ENCODE peak calls at places on chromosome 10, in five cellular contexts. One of them, this sample, is unnamed.

GRCh38 chr10:13839430-13839986 is 252.7 kb downstream of the PRPF18 start:
- DNase-seq in K562: no peak
- DNase-seq in neural progenitor cell: no peak
- DNase-seq in CD4-positive, alpha-beta memory T cell: no peak
- DNase-seq in GM12878: no peak
- DNase-seq in this sample: no peak

GRCh38 chr10:132836832-132837540 is 51.0 kb upstream of the NKX6-2 start:
- DNase-seq in K562: peak; percentile 83
- DNase-seq in neural progenitor cell: peak; percentile 80
- DNase-seq in CD4-positive, alpha-beta memory T cell: no peak
- DNase-seq in GM12878: no peak
- DNase-seq in this sample: peak; percentile 34

GRCh38 chr10:87660484-87661133 is 931 bp downstream of the PAPSS2 start:
- DNase-seq in K562: no peak
- DNase-seq in neural progenitor cell: no peak
- DNase-seq in CD4-positive, alpha-beta memory T cell: no peak
- DNase-seq in GM12878: no peak
- DNase-seq in this sample: no peak

GRCh38 chr10:71014021-71014782 is 125.8 kb upstream of the PCBD1 start:
- DNase-seq in K562: no peak
- DNase-seq in neural progenitor cell: no peak
- DNase-seq in CD4-positive, alpha-beta memory T cell: no peak
- DNase-seq in GM12878: no peak
- DNase-seq in this sample: no peak

GRCh38 chr10:61978965-61979364 is 77.5 kb downstream of the ARID5B start:
- DNase-seq in K562: no peak
- DNase-seq in neural progenitor cell: no peak
- DNase-seq in CD4-positive, alpha-beta memory T cell: no peak
- DNase-seq in GM12878: no peak
- DNase-seq in this sample: no peak

GRCh38 chr10:5292196-5292735 is 72.5 kb upstream of the UCN3 start:
- DNase-seq in K562: no peak
- DNase-seq in neural progenitor cell: no peak
- DNase-seq in CD4-positive, alpha-beta memory T cell: peak; percentile 70
- DNase-seq in GM12878: no peak
- DNase-seq in this sample: peak; percentile 22

GRCh38 chr10:110755781-110756180 is 111.6 kb downstream of the RBM20 start:
- DNase-seq in K562: no peak
- DNase-seq in neural progenitor cell: no peak
- DNase-seq in CD4-positive, alpha-beta memory T cell: no peak
- DNase-seq in GM12878: no peak
- DNase-seq in this sample: no peak

GRCh38 chr10:14389981-14390590 is 59.4 kb upstream of the FRMD4A start:
- DNase-seq in K562: no peak
- DNase-seq in neural progenitor cell: no peak
- DNase-seq in CD4-positive, alpha-beta memory T cell: no peak
- DNase-seq in GM12878: peak; percentile 83
- DNase-seq in this sample: no peak

GRCh38 chr10:74892874-74893273 is 66.5 kb downstream of the KAT6B start:
- DNase-seq in K562: no peak
- DNase-seq in neural progenitor cell: no peak
- DNase-seq in CD4-positive, alpha-beta memory T cell: no peak
- DNase-seq in GM12878: no peak
- DNase-seq in this sample: no peak

GRCh38 chr10:69335063-69335587 is 56.8 kb downstream of the HK1 start:
- DNase-seq in K562: peak; percentile 76
- DNase-seq in neural progenitor cell: no peak
- DNase-seq in CD4-positive, alpha-beta memory T cell: peak; percentile 45
- DNase-seq in GM12878: no peak
- DNase-seq in this sample: peak; percentile 36

GRCh38 chr10:132478341-132479023 is 59.1 kb upstream of the INPP5A start:
- DNase-seq in K562: no peak
- DNase-seq in neural progenitor cell: no peak
- DNase-seq in CD4-positive, alpha-beta memory T cell: no peak
- DNase-seq in GM12878: no peak
- DNase-seq in this sample: no peak

GRCh38 chr10:7634142-7634894 is 32.4 kb downstream of the ITIH5 start:
- DNase-seq in K562: no peak
- DNase-seq in neural progenitor cell: no peak
- DNase-seq in CD4-positive, alpha-beta memory T cell: no peak
- DNase-seq in GM12878: no peak
- DNase-seq in this sample: no peak

GRCh38 chr10:86652361-86653202 is 1.8 kb upstream of the OPN4 start:
- DNase-seq in K562: no peak
- DNase-seq in neural progenitor cell: peak; percentile 36
- DNase-seq in CD4-positive, alpha-beta memory T cell: no peak
- DNase-seq in GM12878: no peak
- DNase-seq in this sample: no peak

GRCh38 chr10:84156009-84156408 is 16.7 kb downstream of the GHITM start:
- DNase-seq in K562: no peak
- DNase-seq in neural progenitor cell: no peak
- DNase-seq in CD4-positive, alpha-beta memory T cell: no peak
- DNase-seq in GM12878: no peak
- DNase-seq in this sample: no peak

GRCh38 chr10:106741131-106741530 is 423.4 kb downstream of the SORCS1 start:
- DNase-seq in K562: no peak
- DNase-seq in neural progenitor cell: no peak
- DNase-seq in CD4-positive, alpha-beta memory T cell: no peak
- DNase-seq in GM12878: no peak
- DNase-seq in this sample: no peak

GRCh38 chr10:22460101-22460500 is 114.8 kb downstream of the SPAG6 start:
- DNase-seq in K562: no peak
- DNase-seq in neural progenitor cell: no peak
- DNase-seq in CD4-positive, alpha-beta memory T cell: no peak
- DNase-seq in GM12878: no peak
- DNase-seq in this sample: no peak

GRCh38 chr10:109106604-109107003 is 816.7 kb downstream of the XPNPEP1 start:
- DNase-seq in K562: no peak
- DNase-seq in neural progenitor cell: no peak
- DNase-seq in CD4-positive, alpha-beta memory T cell: no peak
- DNase-seq in GM12878: no peak
- DNase-seq in this sample: no peak
- H3K9me3 ChIP-seq in K562: no peaks in the 10 kb centered on the region
- H3K9me3 ChIP-seq in neural progenitor cell: no peaks in the 10 kb centered on the region
- H3K9me3 ChIP-seq in CD4-positive, alpha-beta memory T cell: peaks cover 4% of the 10 kb centered on the region
- H3K9me3 ChIP-seq in GM12878: no peaks in the 10 kb centered on the region
- H3K9me3 ChIP-seq in this sample: no peaks in the 10 kb centered on the region

DNA sequence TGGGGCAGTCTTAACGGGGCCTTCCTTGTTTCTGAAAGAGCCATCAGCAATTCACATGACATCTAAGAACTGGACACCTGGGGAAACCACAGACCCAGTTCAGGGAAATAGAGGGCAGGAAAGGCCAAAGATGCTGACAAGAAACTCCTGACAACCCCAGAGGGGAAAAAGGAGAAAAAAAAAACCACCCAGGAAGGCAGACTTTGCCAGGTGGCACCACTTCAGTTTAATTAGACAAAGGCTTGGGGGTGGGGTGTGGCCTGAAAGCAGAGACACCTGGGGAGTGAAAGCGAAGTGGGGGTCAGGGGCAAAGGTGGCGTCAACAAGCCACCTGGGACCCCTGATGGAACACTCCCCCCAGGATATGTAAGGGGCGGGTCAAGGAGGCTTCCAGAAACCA is 53.6 kb downstream of the RAB11FIP2 start:
- DNase-seq in K562: no peak
- DNase-seq in neural progenitor cell: no peak
- DNase-seq in CD4-positive, alpha-beta memory T cell: no peak
- DNase-seq in GM12878: no peak
- DNase-seq in this sample: no peak
- H3K9me3 ChIP-seq in K562: no peaks in the 10 kb centered on the region
- H3K9me3 ChIP-seq in neural progenitor cell: no peaks in the 10 kb centered on the region
- H3K9me3 ChIP-seq in CD4-positive, alpha-beta memory T cell: no peaks in the 10 kb centered on the region
- H3K9me3 ChIP-seq in GM12878: no peaks in the 10 kb centered on the region
- H3K9me3 ChIP-seq in this sample: no peaks in the 10 kb centered on the region

GRCh38 chr10:96176985-96177384 is 46.9 kb downstream of the ZNF518A start:
- DNase-seq in K562: no peak
- DNase-seq in neural progenitor cell: no peak
- DNase-seq in CD4-positive, alpha-beta memory T cell: no peak
- DNase-seq in GM12878: no peak
- DNase-seq in this sample: no peak
- H3K9me3 ChIP-seq in K562: no peaks in the 10 kb centered on the region
- H3K9me3 ChIP-seq in neural progenitor cell: peaks cover 9% of the 10 kb centered on the region
- H3K9me3 ChIP-seq in CD4-positive, alpha-beta memory T cell: peaks cover 3% of the 10 kb centered on the region
- H3K9me3 ChIP-seq in GM12878: peaks cover 5% of the 10 kb centered on the region
- H3K9me3 ChIP-seq in this sample: no peaks in the 10 kb centered on the region

DNA sequence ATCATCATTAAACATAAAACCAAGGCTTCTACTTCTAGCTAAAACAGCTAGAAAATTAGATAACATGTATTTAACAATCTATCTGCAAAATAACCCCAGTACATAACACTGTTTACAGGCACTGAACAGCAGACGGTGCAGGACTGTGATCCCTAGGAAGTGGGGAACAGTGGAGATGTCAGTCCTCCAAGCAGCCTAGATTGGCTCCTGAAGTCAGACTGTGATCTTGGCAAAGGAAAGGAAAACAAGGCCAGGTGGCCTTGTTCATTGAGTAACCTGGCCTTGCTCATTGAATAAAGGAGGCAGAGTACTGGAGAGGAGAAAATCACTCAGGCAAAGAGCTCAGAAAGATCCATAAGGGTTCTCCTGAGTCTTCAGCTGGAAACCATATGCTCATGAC is 77.7 kb upstream of the DIP2C start:
- DNase-seq in K562: no peak
- DNase-seq in neural progenitor cell: no peak
- DNase-seq in CD4-positive, alpha-beta memory T cell: no peak
- DNase-seq in GM12878: no peak
- DNase-seq in this sample: no peak
- H3K9me3 ChIP-seq in K562: no peaks in the 10 kb centered on the region
- H3K9me3 ChIP-seq in neural progenitor cell: no peaks in the 10 kb centered on the region
- H3K9me3 ChIP-seq in CD4-positive, alpha-beta memory T cell: no peaks in the 10 kb centered on the region
- H3K9me3 ChIP-seq in GM12878: no peaks in the 10 kb centered on the region
- H3K9me3 ChIP-seq in this sample: no peaks in the 10 kb centered on the region

DNA sequence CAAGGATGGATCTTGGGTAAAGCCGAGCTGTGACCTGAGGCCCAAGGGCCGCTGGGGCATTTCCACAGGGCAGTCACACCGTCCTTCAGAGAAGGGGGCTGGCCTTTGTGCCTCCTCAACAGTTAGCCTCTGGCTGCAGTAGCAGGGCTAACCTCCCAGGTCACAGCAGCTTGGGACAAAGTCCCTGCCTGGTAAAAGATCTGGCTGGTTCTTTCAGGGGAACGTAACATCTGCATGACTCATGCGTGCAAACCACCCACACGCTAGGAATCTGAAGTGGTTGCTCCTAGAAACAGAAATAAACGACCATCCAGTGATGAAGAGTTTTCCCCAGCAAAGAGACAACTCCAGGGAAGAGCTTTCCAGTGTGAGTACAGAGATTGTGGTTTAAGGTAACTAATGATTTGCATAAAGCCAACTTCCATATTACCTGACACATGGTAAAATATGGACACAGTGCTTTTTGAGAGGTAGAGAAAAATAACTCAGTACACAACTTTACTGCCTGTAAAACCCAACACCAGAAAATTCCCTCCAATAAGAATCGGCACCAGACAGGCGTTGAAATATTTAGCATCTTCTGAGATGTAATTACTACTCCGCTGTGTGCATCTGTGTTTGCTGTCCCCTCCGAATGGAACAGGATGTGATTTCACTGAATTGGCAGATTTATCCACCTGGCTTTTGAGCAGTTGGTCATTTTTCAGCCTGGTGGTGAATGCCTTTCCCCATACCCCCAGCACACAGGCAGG is 84.9 kb upstream of the ADRB1 start:
- DNase-seq in K562: no peak
- DNase-seq in neural progenitor cell: no peak
- DNase-seq in CD4-positive, alpha-beta memory T cell: no peak
- DNase-seq in GM12878: no peak
- DNase-seq in this sample: no peak
- H3K9me3 ChIP-seq in K562: no peaks in the 10 kb centered on the region
- H3K9me3 ChIP-seq in neural progenitor cell: no peaks in the 10 kb centered on the region
- H3K9me3 ChIP-seq in CD4-positive, alpha-beta memory T cell: no peaks in the 10 kb centered on the region
- H3K9me3 ChIP-seq in GM12878: peaks cover 4% of the 10 kb centered on the region
- H3K9me3 ChIP-seq in this sample: no peaks in the 10 kb centered on the region

GRCh38 chr10:12724782-12725579 is 276.5 kb downstream of the CCDC3 start:
- DNase-seq in K562: no peak
- DNase-seq in neural progenitor cell: peak; percentile 30
- DNase-seq in CD4-positive, alpha-beta memory T cell: no peak
- DNase-seq in GM12878: no peak
- DNase-seq in this sample: no peak
- H3K9me3 ChIP-seq in K562: no peaks in the 10 kb centered on the region
- H3K9me3 ChIP-seq in neural progenitor cell: no peaks in the 10 kb centered on the region
- H3K9me3 ChIP-seq in CD4-positive, alpha-beta memory T cell: no peaks in the 10 kb centered on the region
- H3K9me3 ChIP-seq in GM12878: no peaks in the 10 kb centered on the region
- H3K9me3 ChIP-seq in this sample: no peaks in the 10 kb centered on the region

GRCh38 chr10:3169271-3169670 is 3.3 kb downstream of the PITRM1 start:
- DNase-seq in K562: no peak
- DNase-seq in neural progenitor cell: no peak
- DNase-seq in CD4-positive, alpha-beta memory T cell: no peak
- DNase-seq in GM12878: no peak
- DNase-seq in this sample: no peak
- H3K9me3 ChIP-seq in K562: no peaks in the 10 kb centered on the region
- H3K9me3 ChIP-seq in neural progenitor cell: no peaks in the 10 kb centered on the region
- H3K9me3 ChIP-seq in CD4-positive, alpha-beta memory T cell: no peaks in the 10 kb centered on the region
- H3K9me3 ChIP-seq in GM12878: no peaks in the 10 kb centered on the region
- H3K9me3 ChIP-seq in this sample: no peaks in the 10 kb centered on the region